ENCODE peak calls at places on chromosomes 1 and 21, in seven cellular contexts. One of them, this sample, is unnamed.

GRCh38 chr1:156502749-156503671 is 2.4 kb upstream of the MEF2D start:
- DNase-seq in AG04450: peak
- DNase-seq in A549: peak
- DNase-seq in adrenal gland: peak
- DNase-seq in cardiac muscle cell: peak
- DNase-seq in GM06990: no peak
- DNase-seq in left ventricle myocardium inferior: peak
- DNase-seq in this sample: no peak

GRCh38 chr1:12177999-12178441 is 11.2 kb downstream of the TNFRSF1B start:
- DNase-seq in left ventricle myocardium inferior: peak
- DNase-seq in cardiac muscle cell: peak
- DNase-seq in GM06990: no peak
- DNase-seq in adrenal gland: peak
- DNase-seq in A549: no peak
- DNase-seq in AG04450: peak
- DNase-seq in this sample: no peak

GRCh38 chr1:198950036-198950435 is 311.2 kb downstream of the PTPRC start:
- DNase-seq in left ventricle myocardium inferior: no peak
- DNase-seq in AG04450: no peak
- DNase-seq in adrenal gland: no peak
- DNase-seq in A549: no peak
- DNase-seq in cardiac muscle cell: no peak
- DNase-seq in GM06990: no peak
- DNase-seq in this sample: no peak

GRCh38 chr1:7410156-7410555 is 360.9 kb upstream of the VAMP3 start:
- DNase-seq in AG04450: no peak
- DNase-seq in adrenal gland: no peak
- DNase-seq in left ventricle myocardium inferior: no peak
- DNase-seq in A549: no peak
- DNase-seq in cardiac muscle cell: no peak
- DNase-seq in GM06990: no peak
- DNase-seq in this sample: no peak

GRCh38 chr1:87226341-87226760 is 102.3 kb upstream of the LMO4 start:
- DNase-seq in AG04450: peak
- DNase-seq in A549: peak
- DNase-seq in cardiac muscle cell: peak
- DNase-seq in left ventricle myocardium inferior: peak
- DNase-seq in adrenal gland: peak
- DNase-seq in GM06990: no peak
- DNase-seq in this sample: no peak

GRCh38 chr1:11515403-11516300 is 36.7 kb downstream of the DISP3 start:
- DNase-seq in GM06990: no peak
- DNase-seq in adrenal gland: no peak
- DNase-seq in cardiac muscle cell: no peak
- DNase-seq in AG04450: no peak
- DNase-seq in A549: no peak
- DNase-seq in left ventricle myocardium inferior: no peak
- DNase-seq in this sample: no peak

GRCh38 chr1:189152685-189153084 is 1325.0 kb downstream of the BRINP3 start:
- DNase-seq in cardiac muscle cell: no peak
- DNase-seq in adrenal gland: no peak
- DNase-seq in GM06990: no peak
- DNase-seq in left ventricle myocardium inferior: no peak
- DNase-seq in A549: no peak
- DNase-seq in AG04450: no peak
- DNase-seq in this sample: no peak

GRCh38 chr1:171742577-171742922 is 685 bp upstream of the VAMP4 start:
- DNase-seq in adrenal gland: peak
- DNase-seq in AG04450: no peak
- DNase-seq in cardiac muscle cell: peak
- DNase-seq in A549: peak
- DNase-seq in GM06990: no peak
- DNase-seq in left ventricle myocardium inferior: peak
- DNase-seq in this sample: no peak

GRCh38 chr1:171254859-171255258 is 6.6 kb downstream of the FMO1 start:
- DNase-seq in left ventricle myocardium inferior: no peak
- DNase-seq in GM06990: no peak
- DNase-seq in AG04450: no peak
- DNase-seq in A549: no peak
- DNase-seq in adrenal gland: no peak
- DNase-seq in cardiac muscle cell: no peak
- DNase-seq in this sample: no peak

GRCh38 chr1:210236386-210236839 is 3.8 kb downstream of the SERTAD4 start:
- DNase-seq in left ventricle myocardium inferior: no peak
- DNase-seq in cardiac muscle cell: peak
- DNase-seq in GM06990: no peak
- DNase-seq in AG04450: no peak
- DNase-seq in adrenal gland: no peak
- DNase-seq in A549: no peak
- DNase-seq in this sample: no peak

GRCh38 chr1:6423321-6423999 is 1.1 kb upstream of the ESPN start:
- DNase-seq in left ventricle myocardium inferior: no peak
- DNase-seq in A549: no peak
- DNase-seq in cardiac muscle cell: peak
- DNase-seq in GM06990: peak
- DNase-seq in AG04450: no peak
- DNase-seq in adrenal gland: peak
- DNase-seq in this sample: no peak

GRCh38 chr21:30408782-30409494 is 13.1 kb downstream of the KRTAP13-1 start:
- DNase-seq in adrenal gland: no peak
- DNase-seq in cardiac muscle cell: peak
- DNase-seq in A549: peak
- DNase-seq in GM06990: no peak
- DNase-seq in AG04450: no peak
- DNase-seq in left ventricle myocardium inferior: no peak
- DNase-seq in this sample: no peak

GRCh38 chr1:147786536-147786935 is 26.1 kb upstream of the GJA5 start:
- DNase-seq in adrenal gland: no peak
- DNase-seq in GM06990: no peak
- DNase-seq in left ventricle myocardium inferior: no peak
- DNase-seq in AG04450: no peak
- DNase-seq in cardiac muscle cell: peak
- DNase-seq in A549: no peak
- DNase-seq in this sample: no peak

GRCh38 chr1:221408117-221408516 is 333.8 kb downstream of the DUSP10 start:
- DNase-seq in A549: no peak
- DNase-seq in cardiac muscle cell: no peak
- DNase-seq in adrenal gland: no peak
- DNase-seq in left ventricle myocardium inferior: no peak
- DNase-seq in GM06990: no peak
- DNase-seq in AG04450: no peak
- DNase-seq in this sample: no peak

GRCh38 chr1:51736702-51737101 is 119.8 kb downstream of the OSBPL9 start:
- DNase-seq in GM06990: peak
- DNase-seq in adrenal gland: peak
- DNase-seq in AG04450: peak
- DNase-seq in A549: no peak
- DNase-seq in left ventricle myocardium inferior: no peak
- DNase-seq in cardiac muscle cell: peak
- DNase-seq in this sample: no peak

GRCh38 chr1:19363526-19364152 is 51.5 kb downstream of the SLC66A1 start:
- DNase-seq in A549: no peak
- DNase-seq in adrenal gland: peak
- DNase-seq in left ventricle myocardium inferior: no peak
- DNase-seq in cardiac muscle cell: no peak
- DNase-seq in GM06990: no peak
- DNase-seq in AG04450: no peak
- DNase-seq in this sample: no peak

GRCh38 chr1:8910914-8911313 is 32.4 kb upstream of the ENO1 start:
- DNase-seq in adrenal gland: no peak
- DNase-seq in cardiac muscle cell: no peak
- DNase-seq in A549: no peak
- DNase-seq in GM06990: no peak
- DNase-seq in left ventricle myocardium inferior: no peak
- DNase-seq in AG04450: no peak
- DNase-seq in this sample: no peak

GRCh38 chr1:51624851-51625250 is 8.0 kb downstream of the OSBPL9 start:
- DNase-seq in left ventricle myocardium inferior: no peak
- DNase-seq in adrenal gland: no peak
- DNase-seq in cardiac muscle cell: no peak
- DNase-seq in AG04450: no peak
- DNase-seq in A549: no peak
- DNase-seq in GM06990: no peak
- DNase-seq in this sample: no peak

GRCh38 chr1:91374086-91374485 is 30.6 kb downstream of the HFM1 start:
- DNase-seq in left ventricle myocardium inferior: no peak
- DNase-seq in GM06990: no peak
- DNase-seq in cardiac muscle cell: no peak
- DNase-seq in A549: no peak
- DNase-seq in adrenal gland: no peak
- DNase-seq in AG04450: no peak
- DNase-seq in this sample: no peak

GRCh38 chr1:110421159-110421777 is 13.8 kb upstream of the LAMTOR5 start:
- DNase-seq in GM06990: no peak
- DNase-seq in cardiac muscle cell: peak
- DNase-seq in AG04450: no peak
- DNase-seq in left ventricle myocardium inferior: no peak
- DNase-seq in adrenal gland: peak
- DNase-seq in A549: no peak
- DNase-seq in this sample: no peak

GRCh38 chr1:54593571-54594160 is 29.7 kb downstream of the FAM151A start:
- DNase-seq in A549: no peak
- DNase-seq in left ventricle myocardium inferior: no peak
- DNase-seq in GM06990: no peak
- DNase-seq in adrenal gland: no peak
- DNase-seq in AG04450: no peak
- DNase-seq in cardiac muscle cell: no peak
- DNase-seq in this sample: no peak

GRCh38 chr1:47731730-47732129 is 265.5 kb downstream of the TRABD2B start:
- DNase-seq in AG04450: no peak
- DNase-seq in adrenal gland: no peak
- DNase-seq in GM06990: no peak
- DNase-seq in A549: no peak
- DNase-seq in cardiac muscle cell: no peak
- DNase-seq in left ventricle myocardium inferior: no peak
- DNase-seq in this sample: no peak

GRCh38 chr1:14259191-14259757 is 339.2 kb upstream of the KAZN start:
- DNase-seq in cardiac muscle cell: peak
- DNase-seq in adrenal gland: peak
- DNase-seq in left ventricle myocardium inferior: peak
- DNase-seq in A549: no peak
- DNase-seq in AG04450: no peak
- DNase-seq in GM06990: no peak
- DNase-seq in this sample: no peak

GRCh38 chr1:66273674-66274073 is 260.3 kb upstream of the SGIP1 start:
- DNase-seq in AG04450: no peak
- DNase-seq in left ventricle myocardium inferior: no peak
- DNase-seq in cardiac muscle cell: peak
- DNase-seq in GM06990: no peak
- DNase-seq in adrenal gland: no peak
- DNase-seq in A549: no peak
- DNase-seq in this sample: no peak

GRCh38 chr1:66269222-66269621 is 264.7 kb upstream of the SGIP1 start:
- DNase-seq in A549: no peak
- DNase-seq in left ventricle myocardium inferior: no peak
- DNase-seq in AG04450: no peak
- DNase-seq in adrenal gland: no peak
- DNase-seq in GM06990: no peak
- DNase-seq in cardiac muscle cell: no peak
- DNase-seq in this sample: no peak

GRCh38 chr1:66270122-66270812 is 263.7 kb upstream of the SGIP1 start:
- DNase-seq in cardiac muscle cell: peak
- DNase-seq in left ventricle myocardium inferior: no peak
- DNase-seq in AG04450: peak
- DNase-seq in GM06990: no peak
- DNase-seq in adrenal gland: peak
- DNase-seq in A549: no peak
- DNase-seq in this sample: no peak

GRCh38 chr1:66271216-66271903 is 262.6 kb upstream of the SGIP1 start:
- DNase-seq in A549: peak
- DNase-seq in GM06990: no peak
- DNase-seq in AG04450: peak
- DNase-seq in left ventricle myocardium inferior: peak
- DNase-seq in adrenal gland: peak
- DNase-seq in cardiac muscle cell: peak
- DNase-seq in this sample: no peak

DNA sequence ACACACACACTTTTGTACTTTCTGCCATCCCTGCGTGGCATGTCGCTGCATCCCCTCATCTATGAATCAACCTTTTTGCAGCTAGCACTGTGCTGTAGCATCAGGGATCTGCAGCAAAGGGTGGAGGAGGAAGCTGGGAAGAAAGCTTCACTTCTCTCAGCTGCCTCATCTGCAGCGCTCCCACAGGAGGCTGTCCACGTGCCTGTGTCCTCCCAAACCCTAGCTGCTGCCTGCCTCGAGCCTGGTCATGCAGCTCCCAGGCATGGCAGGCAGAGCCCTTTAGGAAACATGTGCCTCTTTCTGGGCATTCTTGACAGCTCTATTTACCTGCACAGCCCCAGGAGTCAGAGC is 262.1 kb upstream of the SGIP1 start:
- DNase-seq in adrenal gland: peak
- DNase-seq in AG04450: peak
- DNase-seq in left ventricle myocardium inferior: peak
- DNase-seq in GM06990: no peak
- DNase-seq in cardiac muscle cell: peak
- DNase-seq in A549: peak
- DNase-seq in this sample: no peak
- H3K4me3 ChIP-seq in adrenal gland: no peak
- H3K4me3 ChIP-seq in AG04450: peak
- H3K4me3 ChIP-seq in left ventricle myocardium inferior: peak
- H3K4me3 ChIP-seq in GM06990: no peak
- H3K4me3 ChIP-seq in cardiac muscle cell: no peak
- H3K4me3 ChIP-seq in A549: no peak
- H3K4me3 ChIP-seq in this sample: no peak

GRCh38 chr1:167791281-167792209 is 69.8 kb downstream of the MPZL1 start:
- DNase-seq in AG04450: peak
- DNase-seq in A549: no peak
- DNase-seq in adrenal gland: peak
- DNase-seq in left ventricle myocardium inferior: no peak
- DNase-seq in GM06990: no peak
- DNase-seq in cardiac muscle cell: peak
- DNase-seq in this sample: no peak
- TF ChIP-seq CTCF in AG04450: peak
- TF ChIP-seq CTCF in A549: no peak
- TF ChIP-seq CTCF in adrenal gland: no peak
- TF ChIP-seq CTCF in left ventricle myocardium inferior: no peak
- TF ChIP-seq CTCF in GM06990: no peak
- TF ChIP-seq CTCF in cardiac muscle cell: no peak
- TF ChIP-seq CTCF in this sample: no peak

DNA sequence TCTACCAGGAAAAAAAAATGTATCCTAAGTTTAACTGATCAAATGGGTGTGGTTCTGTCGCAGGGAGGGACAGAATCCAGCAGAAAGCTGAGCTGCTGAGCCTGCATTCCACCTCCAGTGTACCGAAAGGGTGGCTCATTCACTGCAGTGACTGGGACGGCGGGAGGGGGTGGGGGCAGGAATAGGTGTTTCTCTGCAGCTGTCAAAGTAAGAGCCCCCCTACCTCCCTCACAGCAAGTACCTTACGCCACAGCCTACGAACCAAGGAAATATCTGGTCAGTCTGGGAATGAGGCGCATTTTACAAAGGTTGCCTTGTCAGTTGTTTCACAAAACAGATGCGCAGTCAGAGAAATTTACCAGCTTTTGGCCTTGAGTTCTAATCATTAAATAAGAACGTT is 1.7 kb downstream of the S100B start:
- DNase-seq in adrenal gland: no peak
- DNase-seq in AG04450: no peak
- DNase-seq in left ventricle myocardium inferior: no peak
- DNase-seq in GM06990: no peak
- DNase-seq in cardiac muscle cell: no peak
- DNase-seq in A549: no peak
- DNase-seq in this sample: no peak
- H3K4me3 ChIP-seq in adrenal gland: no peak
- H3K4me3 ChIP-seq in AG04450: no peak
- H3K4me3 ChIP-seq in left ventricle myocardium inferior: no peak
- H3K4me3 ChIP-seq in GM06990: no peak
- H3K4me3 ChIP-seq in cardiac muscle cell: no peak
- H3K4me3 ChIP-seq in A549: no peak
- H3K4me3 ChIP-seq in this sample: no peak

GRCh38 chr21:44072111-44072510 is 35.1 kb upstream of the PWP2 start:
- DNase-seq in cardiac muscle cell: no peak
- DNase-seq in A549: no peak
- DNase-seq in adrenal gland: no peak
- DNase-seq in left ventricle myocardium inferior: no peak
- DNase-seq in GM06990: no peak
- DNase-seq in AG04450: no peak
- DNase-seq in this sample: no peak
- TF ChIP-seq CTCF in cardiac muscle cell: no peak
- TF ChIP-seq CTCF in A549: no peak
- TF ChIP-seq CTCF in adrenal gland: no peak
- TF ChIP-seq CTCF in left ventricle myocardium inferior: no peak
- TF ChIP-seq CTCF in GM06990: no peak
- TF ChIP-seq CTCF in AG04450: no peak
- TF ChIP-seq CTCF in this sample: no peak

This sample was measured in GM12864.